ENCODE peak calls at places on chromosomes 3 and 15, in five cellular contexts. J is uterus, W is heart right ventricle, I is thyroid gland, C is stomach. V is an unnamed sample.

GRCh38 chr3:108035751-108036150 is 55.1 kb downstream of the CD47 start:
- DNase-seq in J (no peak), W (no peak), I (no peak), C (no peak), V (no peak)

GRCh38 chr15:101359365-101359947 is 64.4 kb upstream of the SNRPA1 start:
- DNase-seq in J (no peak), W (no peak), I (no peak), C (no peak), V (no peak)

GRCh38 chr15:23644829-23645228 is 2.8 kb downstream of the MAGEL2 start:
- DNase-seq in J (no peak), W (no peak), I (no peak), C (no peak), V (no peak)

GRCh38 chr3:46663611-46664135 is 29.8 kb downstream of the ALS2CL start:
- DNase-seq in J (peak), W (no peak), I (no peak), C (peak), V (no peak)

GRCh38 chr3:50226888-50227389 is 9.1 kb upstream of the GNAI2 start:
- DNase-seq in J (no peak), W (no peak), I (peak), C (peak), V (peak)

GRCh38 chr3:195259564-195260285 is 11.2 kb downstream of the XXYLT1 start:
- DNase-seq in J (peak), W (peak), I (peak), C (peak), V (peak)

GRCh38 chr3:25313286-25313685 is 114.8 kb upstream of the RARB start:
- DNase-seq in J (no peak), W (no peak), I (no peak), C (no peak), V (no peak)

GRCh38 chr3:42148982-42149432 is 57.9 kb downstream of the TRAK1 start:
- DNase-seq in J (peak), W (peak), I (peak), C (peak), V (no peak)

GRCh38 chr15:87619161-87619960 is 637.2 kb downstream of the NTRK3 start:
- DNase-seq in J (peak), W (peak), I (no peak), C (no peak), V (no peak)

GRCh38 chr3:81995334-81995733 is 233.9 kb upstream of the GBE1 start:
- DNase-seq in J (no peak), W (no peak), I (no peak), C (no peak), V (no peak)
- TF ChIP-seq CTCF in J (no peak), W (no peak), I (no peak), C (no peak), V (no peak)

GRCh38 chr3:52002768-52003167 is 7.1 kb upstream of the RPL29 start:
- DNase-seq in J (no peak), W (peak), I (no peak), C (no peak), V (no peak)

GRCh38 chr3:52006017-52006819 is 10.5 kb upstream of the RPL29 start:
- DNase-seq in J (no peak), W (no peak), I (no peak), C (no peak), V (no peak)

GRCh38 chr3:52004906-52005395 is 9.3 kb upstream of the RPL29 start:
- DNase-seq in J (no peak), W (peak), I (no peak), C (no peak), V (no peak)

GRCh38 chr3:52005571-52005986 is 9.9 kb upstream of the RPL29 start:
- DNase-seq in J (no peak), W (no peak), I (peak), C (peak), V (no peak)

DNA sequence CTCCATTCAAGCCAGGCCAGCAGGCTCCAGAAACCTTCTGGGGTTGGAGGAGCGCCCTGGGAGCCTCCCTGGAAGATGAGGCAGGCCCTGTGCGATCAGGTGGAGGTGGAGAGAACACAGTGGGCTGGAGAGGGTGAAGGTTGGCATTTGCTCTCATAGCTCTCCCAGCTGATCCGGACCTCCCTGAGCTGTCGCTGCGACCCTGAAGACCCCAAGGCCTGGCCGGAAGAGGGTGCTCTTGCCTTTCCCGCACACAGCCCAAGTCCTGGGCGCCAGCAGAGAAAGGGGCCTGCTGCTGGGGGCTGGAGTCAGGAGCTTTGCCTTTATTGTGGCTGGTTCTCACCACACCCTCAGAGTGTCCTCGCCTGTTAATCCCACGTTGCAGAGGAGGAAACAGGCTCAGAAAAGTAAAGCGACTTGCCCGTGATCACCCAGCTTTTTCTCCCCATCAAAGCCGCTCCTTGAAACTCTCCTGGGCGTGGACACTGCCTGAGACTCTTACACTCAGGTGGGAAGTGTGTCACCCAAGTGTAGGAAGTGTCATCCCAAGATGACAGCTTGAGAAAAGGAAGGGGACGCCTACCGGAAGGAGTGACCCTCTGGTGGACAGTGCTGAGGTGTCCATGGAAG is 8.6 kb upstream of the RPL29 start:
- DNase-seq in J (no peak), W (peak), I (no peak), C (no peak), V (no peak)
- TF ChIP-seq CTCF in J (peak), W (peak), I (no peak), C (no peak), V (no peak)

DNA sequence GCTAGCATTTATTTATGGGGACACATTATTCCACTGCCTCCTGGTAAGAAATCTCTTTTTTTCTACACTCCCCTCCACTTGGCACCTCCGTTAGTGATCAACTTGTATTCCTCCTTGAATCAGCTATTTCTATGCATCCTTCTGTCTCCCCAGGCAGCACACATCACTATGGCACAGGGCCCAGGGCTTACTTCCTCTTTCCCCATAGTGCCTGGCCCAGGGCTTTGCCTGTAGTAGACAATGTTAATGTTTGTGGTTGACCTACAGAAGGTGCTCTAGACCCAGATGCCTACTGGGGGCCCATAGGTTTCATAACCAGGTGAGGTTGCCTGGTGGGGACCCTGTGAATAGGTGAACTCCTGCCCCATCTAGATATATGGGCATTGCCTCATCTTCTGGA is 44.9 kb downstream of the EPHB1 start:
- DNase-seq in J (no peak), W (peak), I (no peak), C (no peak), V (no peak)
- TF ChIP-seq CTCF in J (no peak), W (no peak), I (no peak), C (no peak), V (no peak)

GRCh38 chr3:134333522-134334181 is 40.6 kb downstream of the AMOTL2 start:
- DNase-seq in J (no peak), W (no peak), I (no peak), C (no peak), V (no peak)
- TF ChIP-seq CTCF in J (no peak), W (no peak), I (no peak), C (no peak), V (no peak)

GRCh38 chr15:74414603-74415338 is 19.0 kb downstream of the SEMA7A start:
- DNase-seq in J (no peak), W (no peak), I (no peak), C (no peak), V (no peak)

GRCh38 chr15:74414081-74414580 is 19.6 kb downstream of the SEMA7A start:
- DNase-seq in J (no peak), W (no peak), I (no peak), C (no peak), V (no peak)

GRCh38 chr15:74412159-74412558 is 21.6 kb downstream of the SEMA7A start:
- DNase-seq in J (no peak), W (no peak), I (no peak), C (no peak), V (no peak)

GRCh38 chr15:74411686-74412085 is 22.1 kb downstream of the SEMA7A start:
- DNase-seq in J (no peak), W (no peak), I (no peak), C (no peak), V (no peak)

GRCh38 chr15:74413350-74414080 is 20.2 kb downstream of the SEMA7A start:
- DNase-seq in J (no peak), W (no peak), I (no peak), C (no peak), V (no peak)
- TF ChIP-seq CTCF in J (no peak), W (no peak), I (no peak), C (no peak), V (no peak)

GRCh38 chr3:133670525-133670995 is 8.8 kb upstream of the TOPBP1 start:
- DNase-seq in J (no peak), W (no peak), I (no peak), C (no peak), V (no peak)
- TF ChIP-seq CTCF in J (no peak), W (no peak), I (no peak), C (no peak), V (no peak)

GRCh38 chr3:142878901-142879300 is 10.0 kb downstream of the PCOLCE2 start:
- DNase-seq in J (no peak), W (no peak), I (no peak), C (no peak), V (no peak)

GRCh38 chr3:142873569-142873968 is 15.3 kb downstream of the PCOLCE2 start:
- DNase-seq in J (no peak), W (no peak), I (no peak), C (no peak), V (no peak)

GRCh38 chr3:142875099-142875498 is 13.8 kb downstream of the PCOLCE2 start:
- DNase-seq in J (no peak), W (no peak), I (no peak), C (no peak), V (no peak)

GRCh38 chr3:142875583-142876207 is 13.2 kb downstream of the PCOLCE2 start:
- DNase-seq in J (no peak), W (no peak), I (no peak), C (no peak), V (peak)

DNA sequence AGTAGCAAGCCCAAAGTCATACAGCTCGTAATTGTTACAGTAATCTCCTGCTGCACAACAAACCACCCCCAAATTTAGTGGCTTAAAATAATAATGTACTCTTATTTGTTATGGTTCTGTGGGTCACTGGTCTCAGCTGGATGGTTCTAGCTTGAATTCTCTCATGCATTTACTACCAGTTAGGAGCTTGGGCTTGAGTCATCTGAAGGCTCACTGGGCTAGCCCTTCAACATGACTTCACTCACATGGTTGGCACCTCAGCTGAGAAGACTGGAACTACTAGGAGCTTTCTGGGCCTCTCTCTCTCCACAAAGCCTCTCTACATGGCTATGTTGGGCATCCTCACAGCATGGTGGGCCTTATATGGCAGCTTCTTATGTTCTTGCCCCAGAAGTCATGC is 12.5 kb downstream of the PCOLCE2 start:
- DNase-seq in J (no peak), W (no peak), I (no peak), C (no peak), V (no peak)
- TF ChIP-seq CTCF in J (no peak), W (no peak), I (no peak), C (no peak), V (no peak)